ENCODE peak calls at places on chromosomes 7 and 10, in four cellular contexts. Y is psoas muscle, F is omental fat pad, A is BE2C. C is an unnamed sample.

GRCh38 chr7:45677311-45677900 is 103.2 kb downstream of the ADCY1 start:
- DNase-seq in A (no peak), Y (no peak), F (no peak), C (no peak)

GRCh38 chr10:62819521-62819920 is 3.4 kb upstream of the EGR2 start:
- DNase-seq in A (peak), F (no peak), Y (no peak), C (no peak)

GRCh38 chr7:130009848-130010688 is 41.1 kb downstream of the ZC3HC1 start:
- DNase-seq in Y (peak), A (peak), F (peak), C (no peak)

GRCh38 chr10:130409931-130410330 is 273.7 kb downstream of the GLRX3 start:
- DNase-seq in A (no peak), Y (no peak), F (no peak), C (no peak)

GRCh38 chr10:90136731-90137316 is 435.4 kb downstream of the KIF20B start:
- DNase-seq in Y (no peak), A (no peak), F (no peak), C (peak)

GRCh38 chr7:133290041-133290440 is 37.2 kb downstream of the EXOC4 start:
- DNase-seq in Y (no peak), A (no peak), F (no peak), C (no peak)

GRCh38 chr7:2654059-2654458 is 22.3 kb downstream of the TTYH3 start:
- DNase-seq in Y (no peak), F (no peak), A (no peak), C (no peak)

GRCh38 chr10:20935926-20936325 is 38.8 kb upstream of the NEBL start:
- DNase-seq in F (no peak), A (no peak), Y (no peak), C (no peak)

GRCh38 chr10:70765794-70766594 is 19.2 kb downstream of the TBATA start:
- DNase-seq in A (no peak), Y (no peak), F (peak), C (no peak)

GRCh38 chr10:101319241-101319915 is 34.6 kb upstream of the BTRC start:
- DNase-seq in F (no peak), A (no peak), Y (no peak), C (peak)

GRCh38 chr7:141262101-141262819 is 188.4 kb downstream of the TMEM178B start:
- DNase-seq in Y (no peak), F (no peak), A (no peak), C (no peak)
- TF ChIP-seq CTCF in Y (no peak), F (no peak), A (peak), C (peak)

GRCh38 chr10:73814896-73815718 is 3.7 kb upstream of the NDST2 start:
- DNase-seq in A (no peak), Y (no peak), F (no peak), C (no peak)
- TF ChIP-seq CTCF in A (peak), Y (peak), F (no peak), C (peak)

DNA sequence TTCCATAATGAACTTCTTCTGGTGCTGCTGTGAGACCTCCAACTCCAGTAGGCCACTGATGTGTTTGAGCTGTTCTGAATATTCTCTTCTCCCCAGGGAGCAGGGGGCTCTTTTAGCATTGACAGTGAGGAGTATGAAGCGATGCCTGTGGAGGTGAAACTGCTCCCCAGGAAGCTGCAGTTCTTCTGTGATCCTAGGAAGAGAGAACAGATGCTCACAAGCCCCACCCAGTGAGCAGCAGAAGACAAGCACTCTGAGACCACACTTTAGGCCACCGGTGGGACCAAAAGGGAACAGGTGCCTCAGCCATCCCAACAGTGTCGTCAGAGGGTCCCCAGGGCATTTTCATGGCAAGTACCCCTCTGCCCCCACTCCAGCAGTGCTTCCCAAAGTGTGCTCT is 49.3 kb downstream of the DENND11 start:
- DNase-seq in A (no peak), Y (no peak), F (no peak), C (no peak)
- TF ChIP-seq CTCF in A (no peak), Y (no peak), F (no peak), C (no peak)

GRCh38 chr7:94276797-94277196 is 117.9 kb upstream of the COL1A2 start:
- DNase-seq in F (no peak), A (no peak), Y (no peak), C (no peak)
- TF ChIP-seq CTCF in F (no peak), A (peak), Y (no peak), C (no peak)

GRCh38 chr7:876077-876971 is at the start of gene GET4:
- DNase-seq in F (peak), A (peak), Y (peak), C (peak)
- TF ChIP-seq CTCF in F (no peak), A (no peak), Y (peak), C (no peak)

GRCh38 chr10:95907454-95908253 is at the start of gene CC2D2B:
- DNase-seq in A (peak), F (peak), Y (peak), C (peak)
- TF ChIP-seq CTCF in A (no peak), F (no peak), Y (no peak), C (no peak)

GRCh38 chr10:124636271-124636993 is 107.7 kb downstream of the FAM53B start:
- DNase-seq in A (no peak), F (no peak), Y (no peak), C (no peak)
- TF ChIP-seq CTCF in A (no peak), F (no peak), Y (no peak), C (no peak)

GRCh38 chr7:132078891-132079735 is 497.2 kb downstream of the PLXNA4 start:
- DNase-seq in F (no peak), A (no peak), Y (no peak), C (no peak)
- TF ChIP-seq CTCF in F (no peak), A (no peak), Y (no peak), C (no peak)